ENCODE peak calls at places on chromosomes 12 and 14, in eight cellular contexts. V is OCI-LY7, Q is cardiac fibroblast, F is body of pancreas, A is psoas muscle, Z is fibroblast of the aortic adventitia, C is lung, S is tibial artery. U is an unnamed sample.

GRCh38 chr12:93089805-93090569 is 160.9 kb upstream of the EEA1 start:
- DNase-seq in V (no peak), Q (peak), F (no peak), A (no peak), Z (peak), C (no peak), S (no peak), U (peak)

GRCh38 chr12:27025116-27025515 is 2.8 kb downstream of the MED21 start:
- DNase-seq in V (no peak), Q (peak), F (no peak), A (no peak), Z (no peak), C (no peak), S (no peak), U (no peak)

GRCh38 chr12:124804011-124804621 is 59.5 kb downstream of the SCARB1 start:
- DNase-seq in V (no peak), Q (peak), F (peak), A (peak), Z (peak), C (peak), S (no peak), U (peak)

GRCh38 chr12:123401753-123402683 is 18.1 kb downstream of the KMT5A start:
- DNase-seq in V (no peak), Q (no peak), F (no peak), A (no peak), Z (no peak), C (no peak), S (no peak), U (no peak)

GRCh38 chr12:94305293-94305957 is 154.2 kb downstream of the CEP83 start:
- DNase-seq in V (no peak), Q (peak), F (no peak), A (no peak), Z (peak), C (peak), S (no peak), U (peak)

GRCh38 chr12:63151061-63151897 is at the start of gene AVPR1A:
- DNase-seq in V (no peak), Q (no peak), F (peak), A (peak), Z (no peak), C (no peak), S (peak), U (peak)

GRCh38 chr14:81416233-81416927 is 16.3 kb upstream of the STON2 start:
- DNase-seq in V (no peak), Q (no peak), F (no peak), A (no peak), Z (no peak), C (no peak), S (no peak), U (no peak)

GRCh38 chr14:80390911-80391310 is 179.6 kb upstream of the DIO2 start:
- DNase-seq in V (no peak), Q (peak), F (no peak), A (no peak), Z (peak), C (no peak), S (no peak), U (peak)

GRCh38 chr14:64788706-64789105 is 84.5 kb downstream of the PLEKHG3 start:
- DNase-seq in V (no peak), Q (peak), F (no peak), A (no peak), Z (peak), C (no peak), S (peak), U (peak)

GRCh38 chr12:1812650-1813302 is 7.6 kb upstream of the LRTM2 start:
- DNase-seq in V (no peak), Q (peak), F (no peak), A (peak), Z (peak), C (peak), S (no peak), U (peak)

GRCh38 chr12:52945389-52946232 is 3.3 kb upstream of the KRT18 start:
- DNase-seq in V (no peak), Q (peak), F (peak), A (no peak), Z (peak), C (peak), S (no peak), U (peak)

GRCh38 chr12:98896938-98897337 is 251.8 kb downstream of the APAF1 start:
- DNase-seq in V (no peak), Q (no peak), F (no peak), A (no peak), Z (peak), C (no peak), S (no peak), U (peak)

GRCh38 chr12:46404225-46404631 is 31.7 kb upstream of the SLC38A2 start:
- DNase-seq in V (no peak), Q (peak), F (no peak), A (no peak), Z (peak), C (no peak), S (no peak), U (peak)

GRCh38 chr14:73426877-73427276 is 31.5 kb downstream of the NUMB start:
- DNase-seq in V (no peak), Q (peak), F (no peak), A (no peak), Z (peak), C (no peak), S (no peak), U (peak)

GRCh38 chr14:73432124-73432523 is 26.2 kb downstream of the NUMB start:
- DNase-seq in V (no peak), Q (no peak), F (no peak), A (no peak), Z (no peak), C (no peak), S (no peak), U (no peak)

GRCh38 chr14:73424453-73424852 is 33.9 kb downstream of the NUMB start:
- DNase-seq in V (peak), Q (peak), F (no peak), A (no peak), Z (no peak), C (no peak), S (no peak), U (peak)

GRCh38 chr14:73428354-73428824 is 30.0 kb downstream of the NUMB start:
- DNase-seq in V (no peak), Q (no peak), F (peak), A (no peak), Z (no peak), C (peak), S (no peak), U (peak)

GRCh38 chr14:73427516-73428264 is 30.7 kb downstream of the NUMB start:
- DNase-seq in V (no peak), Q (peak), F (no peak), A (no peak), Z (no peak), C (no peak), S (no peak), U (peak)
- H3K4me3 ChIP-seq in V (no peak), Q (no peak), F (no peak), A (no peak), Z (no peak), C (no peak), S (no peak), U (no peak)

GRCh38 chr12:110861729-110862128 is 14.9 kb downstream of the CCDC63 start:
- DNase-seq in V (peak), Q (no peak), F (no peak), A (no peak), Z (no peak), C (no peak), S (no peak), U (no peak)
- TF ChIP-seq CTCF in V (peak), Q (no peak), F (no peak), A (no peak), Z (no peak), C (no peak), S (no peak), U (no peak)

DNA sequence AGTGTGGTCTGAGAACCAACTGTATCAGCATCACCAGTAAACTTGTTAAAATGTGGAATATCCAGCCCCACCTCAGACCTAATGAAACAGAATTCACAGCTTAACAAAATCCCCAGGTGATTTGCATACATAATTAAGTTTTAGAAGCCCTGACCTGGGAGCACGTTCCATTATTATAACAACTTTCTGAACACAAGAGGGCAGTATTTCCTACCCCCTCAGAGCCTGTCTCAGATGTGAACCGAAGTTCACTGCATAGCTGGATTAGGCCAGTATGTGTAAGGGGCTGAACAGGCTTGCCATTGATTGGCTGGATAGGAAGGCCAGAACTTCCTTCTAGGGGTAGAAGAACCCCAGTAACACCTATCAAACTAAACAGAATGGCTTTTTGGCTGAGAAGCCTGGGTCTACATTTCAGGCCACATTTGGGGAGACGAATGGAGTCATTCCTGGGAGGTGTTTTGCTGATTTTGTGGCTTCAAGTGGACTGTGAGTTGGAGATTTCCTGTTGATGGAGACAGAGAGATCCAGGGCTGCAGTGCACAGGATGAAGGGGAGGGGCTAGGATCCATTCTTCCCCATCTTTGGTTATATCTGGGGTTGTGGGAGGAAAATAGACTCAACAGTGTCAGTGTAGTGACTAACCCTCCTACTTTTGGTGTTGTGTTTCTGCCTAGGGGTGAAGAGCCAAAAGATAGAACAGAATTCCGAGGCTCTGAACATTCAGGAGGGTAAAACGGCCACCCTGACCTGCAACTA is 94.7 kb upstream of the OR4E1 start:
- DNase-seq in V (peak), Q (peak), F (no peak), A (no peak), Z (no peak), C (no peak), S (no peak), U (peak)
- H3K4me3 ChIP-seq in V (no peak), Q (no peak), F (no peak), A (no peak), Z (no peak), C (no peak), S (no peak), U (no peak)

GRCh38 chr14:35470775-35471174 is 63.2 kb upstream of the INSM2 start:
- DNase-seq in V (no peak), Q (peak), F (no peak), A (no peak), Z (peak), C (no peak), S (no peak), U (peak)

GRCh38 chr14:35480119-35480769 is 53.7 kb upstream of the INSM2 start:
- DNase-seq in V (no peak), Q (peak), F (no peak), A (no peak), Z (peak), C (no peak), S (no peak), U (peak)

GRCh38 chr14:35474323-35474722 is 59.6 kb upstream of the INSM2 start:
- DNase-seq in V (no peak), Q (no peak), F (no peak), A (no peak), Z (no peak), C (no peak), S (no peak), U (no peak)
- TF ChIP-seq CTCF in V (no peak), Q (no peak), F (no peak), A (no peak), Z (no peak), C (no peak), S (no peak), U (no peak)

GRCh38 chr14:71324767-71325272 is 417.6 kb downstream of the PCNX1 start:
- DNase-seq in V (peak), Q (peak), F (no peak), A (no peak), Z (no peak), C (no peak), S (no peak), U (peak)
- H3K4me3 ChIP-seq in V (peak), Q (no peak), F (no peak), A (no peak), Z (no peak), C (no peak), S (no peak), U (peak)

GRCh38 chr14:95291859-95292542 is 27.7 kb downstream of the CLMN start:
- DNase-seq in V (peak), Q (peak), F (peak), A (peak), Z (peak), C (no peak), S (peak), U (peak)
- TF ChIP-seq CTCF in V (no peak), Q (no peak), F (no peak), A (no peak), Z (no peak), C (no peak), S (no peak), U (no peak)

DNA sequence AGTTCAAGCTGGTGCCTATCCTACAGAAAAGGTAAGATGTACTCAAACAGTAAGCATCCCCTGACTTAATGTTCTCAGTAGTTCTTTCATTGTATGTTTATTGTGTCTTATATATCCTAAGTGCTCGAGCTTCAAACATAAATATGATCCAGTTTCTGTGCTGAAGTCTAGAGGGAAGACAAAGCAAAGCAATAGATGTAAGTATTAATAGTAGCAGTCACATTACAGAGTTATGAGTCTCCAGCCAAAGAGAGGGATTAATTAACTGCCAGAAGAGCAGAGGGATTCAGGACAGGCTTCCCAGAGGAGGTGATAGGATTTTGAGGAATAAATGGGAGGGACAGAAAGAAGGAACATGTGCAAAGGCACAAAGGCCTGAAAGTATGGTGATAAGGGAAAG is 1.4 kb downstream of the NGDN start:
- DNase-seq in V (no peak), Q (no peak), F (no peak), A (no peak), Z (no peak), C (no peak), S (no peak), U (no peak)
- H3K4me3 ChIP-seq in V (no peak), Q (no peak), F (no peak), A (no peak), Z (no peak), C (no peak), S (no peak), U (no peak)